ENCODE peak calls at places on chromosomes 5 and 9, in seven cellular contexts. V is H9, Q is IMR-90, P is neuronal stem cell, M is trophoblast cell, Y is mesenchymal stem cell, T is H1. S is an unnamed sample.

GRCh38 chr5:150176745-150177485 is 10.3 kb downstream of the CDX1 start:
- DNase-seq in Q (peak), V (no peak), M (no peak), P (no peak), T (no peak), Y (peak), S (no peak)

GRCh38 chr9:110748251-110748893 is 79.8 kb downstream of the MUSK start:
- DNase-seq in Q (no peak), T (no peak), V (no peak), M (no peak), P (no peak), Y (no peak), S (no peak)

GRCh38 chr5:150261231-150261630 is 28.3 kb downstream of the CAMK2A start:
- DNase-seq in Y (peak), P (no peak), V (no peak), Q (peak), T (no peak), M (no peak), S (no peak)

GRCh38 chr9:89353989-89354388 is 35.7 kb downstream of the SECISBP2 start:
- DNase-seq in V (no peak), Y (peak), T (no peak), P (no peak), Q (no peak), M (no peak), S (no peak)

GRCh38 chr5:147177125-147177840 is 57.5 kb upstream of the STK32A start:
- DNase-seq in Q (peak), Y (peak), T (no peak), M (no peak), V (no peak), P (no peak), S (no peak)

GRCh38 chr9:137446851-137447471 is 5.8 kb upstream of the ENTPD8 start:
- DNase-seq in Y (no peak), P (no peak), T (no peak), M (no peak), V (no peak), Q (no peak), S (no peak)

GRCh38 chr5:96969401-96969800 is 33.5 kb downstream of the LNPEP start:
- DNase-seq in Q (no peak), Y (peak), T (no peak), V (no peak), M (peak), P (no peak), S (no peak)

GRCh38 chr9:113958556-113958955 is 82.4 kb downstream of the ZNF618 start:
- DNase-seq in Q (no peak), P (no peak), T (no peak), Y (no peak), M (peak), V (no peak), S (no peak)

GRCh38 chr9:6090811-6091210 is 75.4 kb upstream of the RANBP6 start:
- DNase-seq in Y (no peak), P (no peak), Q (no peak), V (no peak), T (no peak), M (peak), S (no peak)

GRCh38 chr9:133349965-133350624 is 2.1 kb downstream of the RPL7A start:
- DNase-seq in Y (no peak), P (no peak), Q (no peak), V (no peak), M (no peak), T (no peak), S (no peak)

GRCh38 chr9:15161744-15162143 is 145.3 kb downstream of the TTC39B start:
- DNase-seq in Y (peak), P (no peak), Q (no peak), M (no peak), T (no peak), V (no peak), S (no peak)

GRCh38 chr9:31119882-31120481 is 1264.5 kb upstream of the ACO1 start:
- DNase-seq in M (no peak), Q (no peak), T (no peak), P (no peak), Y (peak), V (peak), S (peak)

GRCh38 chr9:138100711-138101349 is 223.2 kb downstream of the CACNA1B start:
- DNase-seq in P (no peak), Q (no peak), M (no peak), T (peak), V (peak), Y (no peak), S (no peak)

GRCh38 chr9:8825600-8826147 is 1026.1 kb upstream of the DMAC1 start:
- DNase-seq in V (peak), P (no peak), T (no peak), Y (no peak), Q (no peak), M (no peak), S (peak)

GRCh38 chr5:150498971-150499370 is 9.0 kb upstream of the NDST1 start:
- DNase-seq in Q (no peak), Y (no peak), M (no peak), V (no peak), T (no peak), P (no peak), S (no peak)

GRCh38 chr9:136546697-136547481 is 1.0 kb upstream of the NOTCH1 start:
- DNase-seq in Q (peak), T (peak), M (no peak), P (no peak), Y (peak), V (peak), S (peak)

GRCh38 chr9:36575411-36575882 is 2.8 kb downstream of the MELK start:
- DNase-seq in T (no peak), P (no peak), M (no peak), Q (peak), Y (peak), V (no peak), S (peak)

GRCh38 chr9:79694676-79695400 is 123.1 kb downstream of the TLE4 start:
- DNase-seq in M (peak), Q (peak), T (no peak), Y (peak), P (peak), V (peak), S (peak)
- H2BK5ac ChIP-seq in M (peak), Q (no peak), T (no peak), Y (peak), P (no peak), V (no peak), S (no peak)

GRCh38 chr9:92324889-92325268 is 271 bp downstream of the NOL8 start:
- DNase-seq in M (no peak), P (no peak), T (no peak), V (no peak), Y (no peak), Q (no peak), S (no peak)
- H3K4ac ChIP-seq in M (peak), P (no peak), T (no peak), V (no peak), Y (no peak), Q (peak), S (no peak)

GRCh38 chr9:27413507-27414214 is 110.4 kb upstream of the IFNK start:
- DNase-seq in V (no peak), Q (no peak), Y (no peak), M (no peak), P (no peak), T (no peak), S (no peak)

GRCh38 chr9:27412081-27412480 is 112.0 kb upstream of the IFNK start:
- DNase-seq in M (peak), V (no peak), P (no peak), Y (no peak), Q (no peak), T (no peak), S (no peak)

GRCh38 chr9:27412963-27413362 is 111.1 kb upstream of the IFNK start:
- DNase-seq in V (no peak), Y (no peak), P (no peak), M (no peak), Q (no peak), T (no peak), S (no peak)

GRCh38 chr9:27408523-27408922 is 111.6 kb upstream of the EQTN start:
- DNase-seq in M (no peak), Y (peak), P (no peak), Q (no peak), V (no peak), T (no peak), S (no peak)

GRCh38 chr9:27414215-27414731 is 109.8 kb upstream of the IFNK start:
- DNase-seq in P (no peak), Y (peak), M (no peak), V (no peak), Q (no peak), T (no peak), S (no peak)
- H2BK5ac ChIP-seq in P (no peak), Y (no peak), M (no peak), V (no peak), Q (no peak), T (no peak), S (no peak)

GRCh38 chr9:129145316-129145715 is 32.7 kb downstream of the IER5L start:
- DNase-seq in M (no peak), T (no peak), P (no peak), V (no peak), Y (peak), Q (no peak), S (no peak)
- H3K4ac ChIP-seq in M (peak), T (no peak), P (peak), V (no peak), Y (peak), Q (peak), S (no peak)

S was measured in mesendoderm.